ENCODE peak calls at places on chromosomes 4 and X, in five cellular contexts. One of them, this sample, is unnamed.

GRCh38 chr4:73311428-73311827 is 52.8 kb upstream of the ANKRD17 start:
- DNase-seq in GM06990: no peak
- DNase-seq in H1: no peak
- DNase-seq in fibroblast of pulmonary artery: peak; percentile 61
- DNase-seq in mammary epithelial cell: peak; percentile 23
- DNase-seq in this sample: peak; percentile 33

GRCh38 chrX:8639949-8640348 is 92.0 kb downstream of the ANOS1 start:
- DNase-seq in GM06990: no peak
- DNase-seq in H1: no peak
- DNase-seq in fibroblast of pulmonary artery: no peak
- DNase-seq in mammary epithelial cell: no peak
- DNase-seq in this sample: no peak

GRCh38 chrX:107672955-107673378 is 44.7 kb downstream of the PRPS1 start:
- DNase-seq in GM06990: peak; percentile 58
- DNase-seq in H1: peak; percentile 56
- DNase-seq in fibroblast of pulmonary artery: peak; percentile 89
- DNase-seq in mammary epithelial cell: peak; percentile 66
- DNase-seq in this sample: peak; percentile 94

GRCh38 chr4:20805716-20806115 is 105.5 kb downstream of the PACRGL start:
- DNase-seq in GM06990: no peak
- DNase-seq in H1: no peak
- DNase-seq in fibroblast of pulmonary artery: no peak
- DNase-seq in mammary epithelial cell: peak; percentile 12
- DNase-seq in this sample: no peak

GRCh38 chr4:76198411-76199237 is 15.0 kb downstream of the SCARB2 start:
- DNase-seq in GM06990: peak; percentile 70
- DNase-seq in H1: no peak
- DNase-seq in fibroblast of pulmonary artery: peak; percentile 94
- DNase-seq in mammary epithelial cell: peak; percentile 71
- DNase-seq in this sample: peak; percentile 95

GRCh38 chr4:105780176-105780575 is 71.6 kb downstream of the GSTCD start:
- DNase-seq in GM06990: no peak
- DNase-seq in H1: no peak
- DNase-seq in fibroblast of pulmonary artery: peak; percentile 5
- DNase-seq in mammary epithelial cell: no peak
- DNase-seq in this sample: peak; percentile 17

GRCh38 chr4:8770518-8771257 is 101.0 kb downstream of the HMX1 start:
- DNase-seq in GM06990: no peak
- DNase-seq in H1: no peak
- DNase-seq in fibroblast of pulmonary artery: no peak
- DNase-seq in mammary epithelial cell: no peak
- DNase-seq in this sample: no peak

GRCh38 chrX:68665502-68665901 is 18.0 kb downstream of the STARD8 start:
- DNase-seq in GM06990: no peak
- DNase-seq in H1: no peak
- DNase-seq in fibroblast of pulmonary artery: no peak
- DNase-seq in mammary epithelial cell: no peak
- DNase-seq in this sample: no peak

GRCh38 chr4:46993075-46994006 is at the start of gene GABRA4:
- DNase-seq in GM06990: peak; percentile 59
- DNase-seq in H1: peak; percentile 68
- DNase-seq in fibroblast of pulmonary artery: no peak
- DNase-seq in mammary epithelial cell: peak; percentile 2
- DNase-seq in this sample: no peak

GRCh38 chr4:26985836-26986235 is 125.2 kb downstream of the STIM2 start:
- DNase-seq in GM06990: no peak
- DNase-seq in H1: no peak
- DNase-seq in fibroblast of pulmonary artery: no peak
- DNase-seq in mammary epithelial cell: no peak
- DNase-seq in this sample: peak; percentile 74

GRCh38 chr4:4339504-4340085 is 47.3 kb upstream of the NSG1 start:
- DNase-seq in GM06990: no peak
- DNase-seq in H1: no peak
- DNase-seq in fibroblast of pulmonary artery: peak; percentile 74
- DNase-seq in mammary epithelial cell: no peak
- DNase-seq in this sample: peak; percentile 79

GRCh38 chr4:185465707-185466106 is 5.8 kb downstream of the CCDC110 start:
- DNase-seq in GM06990: no peak
- DNase-seq in H1: no peak
- DNase-seq in fibroblast of pulmonary artery: no peak
- DNase-seq in mammary epithelial cell: no peak
- DNase-seq in this sample: no peak

GRCh38 chrX:24391362-24391761 is 30.9 kb downstream of the SUPT20HL1 start:
- DNase-seq in GM06990: no peak
- DNase-seq in H1: no peak
- DNase-seq in fibroblast of pulmonary artery: no peak
- DNase-seq in mammary epithelial cell: no peak
- DNase-seq in this sample: no peak

GRCh38 chrX:129678176-129678880 is 23.6 kb upstream of the APLN start:
- DNase-seq in GM06990: peak; percentile 43
- DNase-seq in H1: no peak
- DNase-seq in fibroblast of pulmonary artery: no peak
- DNase-seq in mammary epithelial cell: no peak
- DNase-seq in this sample: no peak
- H3K4me3 ChIP-seq in GM06990: peak overlapping the region; percentile 53
- H3K4me3 ChIP-seq in H1: peak overlapping the region; percentile 9
- H3K4me3 ChIP-seq in fibroblast of pulmonary artery: peak overlapping the region; percentile 21
- H3K4me3 ChIP-seq in mammary epithelial cell: peak overlapping the region; percentile 34
- H3K4me3 ChIP-seq in this sample: peak overlapping the region; percentile 44

GRCh38 chr4:151202851-151203455 is 74.0 kb upstream of the PRSS48 start:
- DNase-seq in GM06990: no peak
- DNase-seq in H1: no peak
- DNase-seq in fibroblast of pulmonary artery: peak; percentile 73
- DNase-seq in mammary epithelial cell: no peak
- DNase-seq in this sample: no peak
- H3K4me3 ChIP-seq in GM06990: no peak overlapping the region
- H3K4me3 ChIP-seq in H1: no peak overlapping the region
- H3K4me3 ChIP-seq in fibroblast of pulmonary artery: no peak overlapping the region
- H3K4me3 ChIP-seq in mammary epithelial cell: no peak overlapping the region
- H3K4me3 ChIP-seq in this sample: no peak overlapping the region

GRCh38 chr4:17807446-17807845 is 3.1 kb downstream of the DCAF16 start:
- DNase-seq in GM06990: no peak
- DNase-seq in H1: no peak
- DNase-seq in fibroblast of pulmonary artery: no peak
- DNase-seq in mammary epithelial cell: no peak
- DNase-seq in this sample: peak; percentile 35
- H3K4me3 ChIP-seq in GM06990: peak overlapping the region; percentile 9
- H3K4me3 ChIP-seq in H1: no peak overlapping the region
- H3K4me3 ChIP-seq in fibroblast of pulmonary artery: peak overlapping the region; percentile 88
- H3K4me3 ChIP-seq in mammary epithelial cell: peak overlapping the region; percentile 36
- H3K4me3 ChIP-seq in this sample: peak overlapping the region; percentile 46

GRCh38 chr4:183449193-183449888 is 4.9 kb downstream of the CDKN2AIP start:
- DNase-seq in GM06990: no peak
- DNase-seq in H1: no peak
- DNase-seq in fibroblast of pulmonary artery: peak; percentile 69
- DNase-seq in mammary epithelial cell: no peak
- DNase-seq in this sample: peak; percentile 87

GRCh38 chr4:183450108-183450507 is 5.7 kb downstream of the CDKN2AIP start:
- DNase-seq in GM06990: no peak
- DNase-seq in H1: no peak
- DNase-seq in fibroblast of pulmonary artery: no peak
- DNase-seq in mammary epithelial cell: no peak
- DNase-seq in this sample: no peak

GRCh38 chr4:183448436-183448835 is 4.0 kb downstream of the CDKN2AIP start:
- DNase-seq in GM06990: no peak
- DNase-seq in H1: no peak
- DNase-seq in fibroblast of pulmonary artery: no peak
- DNase-seq in mammary epithelial cell: no peak
- DNase-seq in this sample: peak; percentile 30

GRCh38 chr4:183444953-183445543 is 612 bp downstream of the CDKN2AIP start:
- DNase-seq in GM06990: no peak
- DNase-seq in H1: no peak
- DNase-seq in fibroblast of pulmonary artery: peak; percentile 11
- DNase-seq in mammary epithelial cell: no peak
- DNase-seq in this sample: peak; percentile 21

DNA sequence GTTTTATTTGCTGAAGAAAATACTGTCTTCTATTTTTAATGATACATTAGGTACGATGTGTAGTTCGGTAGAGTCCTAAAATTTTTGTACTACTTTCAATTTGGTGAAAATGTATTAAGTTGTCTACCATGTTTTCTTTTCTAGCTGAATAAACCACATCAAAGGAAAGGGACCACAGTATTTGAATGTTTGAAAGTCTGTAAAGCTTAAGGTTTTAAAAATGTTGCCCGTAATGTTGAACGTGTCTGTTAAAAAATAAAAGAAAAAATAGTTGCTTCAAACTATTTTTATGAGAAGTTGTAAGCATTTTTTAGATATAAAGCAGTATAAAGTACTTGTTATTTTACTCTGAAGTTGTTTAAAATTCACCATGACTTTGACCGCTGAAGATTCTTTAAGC is 3.2 kb downstream of the CDKN2AIP start:
- DNase-seq in GM06990: no peak
- DNase-seq in H1: no peak
- DNase-seq in fibroblast of pulmonary artery: no peak
- DNase-seq in mammary epithelial cell: no peak
- DNase-seq in this sample: no peak
- H3K4me3 ChIP-seq in GM06990: no peak overlapping the region
- H3K4me3 ChIP-seq in H1: no peak overlapping the region
- H3K4me3 ChIP-seq in fibroblast of pulmonary artery: no peak overlapping the region
- H3K4me3 ChIP-seq in mammary epithelial cell: no peak overlapping the region
- H3K4me3 ChIP-seq in this sample: no peak overlapping the region

DNA sequence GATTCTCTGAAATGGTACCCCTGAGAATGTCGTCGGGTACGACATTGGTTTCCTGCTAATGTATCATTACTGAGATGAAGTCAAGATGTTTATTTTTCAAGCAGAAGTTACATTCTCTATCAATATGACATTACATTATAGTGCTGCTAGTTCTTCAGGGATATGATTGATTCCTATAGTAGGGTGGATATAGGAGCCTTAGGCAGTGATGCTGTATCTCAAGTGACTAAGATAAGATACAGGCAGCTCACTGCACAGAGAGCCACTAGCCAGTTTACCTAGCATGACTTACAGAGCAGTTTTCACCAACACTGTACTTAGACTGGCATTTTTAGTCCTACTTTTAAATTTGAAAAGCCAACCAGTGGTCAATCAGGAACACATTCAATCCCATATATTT is 154.9 kb downstream of the FANCB start:
- DNase-seq in GM06990: no peak
- DNase-seq in H1: no peak
- DNase-seq in fibroblast of pulmonary artery: no peak
- DNase-seq in mammary epithelial cell: no peak
- DNase-seq in this sample: no peak
- H3K4me3 ChIP-seq in GM06990: no peak overlapping the region
- H3K4me3 ChIP-seq in H1: no peak overlapping the region
- H3K4me3 ChIP-seq in fibroblast of pulmonary artery: no peak overlapping the region
- H3K4me3 ChIP-seq in mammary epithelial cell: no peak overlapping the region
- H3K4me3 ChIP-seq in this sample: no peak overlapping the region

DNA sequence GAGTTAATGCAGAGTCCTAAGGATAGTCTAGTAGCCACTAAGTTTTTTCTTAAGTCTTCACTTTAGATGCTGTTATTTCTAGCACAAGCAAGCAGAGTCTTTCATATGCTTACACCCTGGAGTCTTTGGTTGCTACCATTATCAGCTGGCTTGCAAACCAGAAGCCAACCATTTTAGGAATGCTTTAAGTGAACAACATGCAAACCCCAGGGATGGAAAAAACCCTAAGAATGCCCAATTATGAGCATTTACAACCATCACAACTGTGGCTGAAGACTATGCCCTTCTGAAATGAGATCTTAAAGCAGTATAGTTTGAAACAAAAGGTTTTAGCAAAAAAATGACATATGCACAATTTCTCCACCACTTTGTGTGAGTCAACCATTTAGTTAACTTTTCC is 6.6 kb downstream of the MID1IP1 start:
- DNase-seq in GM06990: no peak
- DNase-seq in H1: no peak
- DNase-seq in fibroblast of pulmonary artery: no peak
- DNase-seq in mammary epithelial cell: no peak
- DNase-seq in this sample: peak; percentile 32
- H3K4me3 ChIP-seq in GM06990: no peak overlapping the region
- H3K4me3 ChIP-seq in H1: no peak overlapping the region
- H3K4me3 ChIP-seq in fibroblast of pulmonary artery: no peak overlapping the region
- H3K4me3 ChIP-seq in mammary epithelial cell: no peak overlapping the region
- H3K4me3 ChIP-seq in this sample: no peak overlapping the region

DNA sequence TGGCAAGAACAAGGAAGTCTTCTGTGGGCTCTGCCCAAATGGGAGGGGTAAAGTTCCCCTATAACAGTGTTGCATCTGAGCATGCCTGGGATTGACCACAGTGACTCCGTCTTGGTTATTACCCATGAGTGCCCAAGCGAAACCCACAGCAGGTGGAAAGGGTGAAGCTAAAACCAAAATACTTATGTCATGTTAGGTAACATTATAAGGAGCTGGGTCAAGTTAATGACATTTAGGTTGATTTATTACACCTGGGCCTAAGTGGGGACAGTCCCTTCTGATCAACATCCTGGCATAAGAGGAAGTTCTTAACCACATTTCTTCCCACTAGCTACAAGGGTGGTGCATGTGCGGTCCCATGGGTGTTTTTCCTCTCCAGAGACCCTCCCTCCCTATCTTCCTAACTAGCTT is 1.3 kb upstream of the ZNF732 start:
- DNase-seq in GM06990: peak; percentile 70
- DNase-seq in H1: no peak
- DNase-seq in fibroblast of pulmonary artery: no peak
- DNase-seq in mammary epithelial cell: no peak
- DNase-seq in this sample: no peak
- H3K4me3 ChIP-seq in GM06990: no peak overlapping the region
- H3K4me3 ChIP-seq in H1: no peak overlapping the region
- H3K4me3 ChIP-seq in fibroblast of pulmonary artery: no peak overlapping the region
- H3K4me3 ChIP-seq in mammary epithelial cell: no peak overlapping the region
- H3K4me3 ChIP-seq in this sample: no peak overlapping the region

DNA sequence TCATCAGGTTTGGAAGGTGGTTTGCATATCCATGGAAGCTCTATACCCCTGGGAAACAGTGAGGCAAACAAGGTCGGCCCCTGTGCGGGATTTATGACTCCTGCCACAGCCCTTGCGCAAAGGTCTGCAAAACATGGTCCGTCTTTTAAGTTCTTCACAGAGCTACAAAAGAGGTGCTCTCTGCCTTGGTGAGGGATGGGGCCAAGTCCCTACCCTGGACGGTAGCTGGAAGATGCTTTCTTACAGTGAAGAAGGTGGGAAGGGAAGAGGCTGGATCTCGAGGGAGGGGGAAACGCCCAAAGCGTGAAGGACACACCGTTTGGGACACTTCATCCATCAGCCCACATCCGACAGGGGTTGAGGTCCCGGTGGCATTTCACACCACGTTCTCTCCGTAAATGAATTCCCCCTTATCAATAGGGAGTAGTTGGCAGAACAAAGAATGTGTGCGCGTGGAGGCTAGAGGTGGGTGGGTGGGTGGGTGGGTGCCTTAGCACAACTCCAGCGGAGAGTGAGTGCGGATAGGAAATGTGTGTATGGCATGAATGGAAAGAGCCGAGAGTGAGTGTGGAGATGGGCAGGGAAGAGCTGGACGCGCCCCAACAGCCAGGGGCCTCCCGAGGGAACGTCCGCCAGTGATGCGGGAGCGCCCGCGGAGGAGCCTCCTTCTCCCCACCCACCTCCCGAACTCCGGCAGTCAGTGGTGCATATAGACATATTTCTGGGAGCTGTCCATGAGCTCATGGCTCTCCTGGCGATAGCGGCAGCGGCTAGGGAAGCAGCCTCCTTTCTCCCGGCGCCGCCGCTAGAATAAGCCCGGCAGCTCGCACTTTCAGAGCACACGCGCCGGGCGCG is 68.3 kb downstream of the LARP7 start:
- DNase-seq in GM06990: peak; percentile 18
- DNase-seq in H1: peak; percentile 58
- DNase-seq in fibroblast of pulmonary artery: peak; percentile 61
- DNase-seq in mammary epithelial cell: peak; percentile 63
- DNase-seq in this sample: peak; percentile 63
- H3K4me3 ChIP-seq in GM06990: peak overlapping the region; percentile 59
- H3K4me3 ChIP-seq in H1: peak overlapping the region; percentile 53
- H3K4me3 ChIP-seq in fibroblast of pulmonary artery: peak overlapping the region; percentile 28
- H3K4me3 ChIP-seq in mammary epithelial cell: peak overlapping the region; percentile 10
- H3K4me3 ChIP-seq in this sample: peak overlapping the region; percentile 18